ENCODE peak calls at places on chromosomes 13 and 19, in five cellular contexts. G, P, I, Z and D are unnamed samples.

GRCh38 chr19:51691122-51692064 is 1.7 kb upstream of the SPACA6 start:
- DNase-seq in P (no peak), Z (no peak), I (no peak), G (no peak), D (no peak)

GRCh38 chr13:98798849-98799645 is 46.6 kb upstream of the SLC15A1 start:
- DNase-seq in G (no peak), I (peak), P (peak), Z (no peak), D (no peak)

GRCh38 chr19:2239173-2239572 is 2.5 kb downstream of the SF3A2 start:
- DNase-seq in P (no peak), I (no peak), G (peak), Z (no peak), D (no peak)

GRCh38 chr19:17279436-17279835 is 2.3 kb upstream of the ANKLE1 start:
- DNase-seq in P (no peak), G (no peak), Z (no peak), I (no peak), D (no peak)

GRCh38 chr13:30109471-30110135 is 197.7 kb downstream of the KATNAL1 start:
- DNase-seq in Z (no peak), P (no peak), I (no peak), G (no peak), D (no peak)

GRCh38 chr19:15315101-15315500 is 17.2 kb downstream of the BRD4 start:
- DNase-seq in Z (no peak), P (no peak), G (no peak), I (no peak), D (no peak)

GRCh38 chr19:47485210-47485609 is 1.2 kb upstream of the KPTN start:
- DNase-seq in P (no peak), G (peak), Z (no peak), I (no peak), D (no peak)

GRCh38 chr19:47049307-47049700 is 880 bp upstream of the TMEM160 start:
- DNase-seq in Z (no peak), G (no peak), I (peak), P (peak), D (no peak)

GRCh38 chr19:27997069-27997468 is 1215.9 kb downstream of the UQCRFS1 start:
- DNase-seq in I (no peak), P (no peak), G (no peak), Z (no peak), D (no peak)

GRCh38 chr19:1366899-1367870 is 16.5 kb upstream of the NDUFS7 start:
- DNase-seq in P (no peak), G (no peak), Z (no peak), I (no peak), D (no peak)

GRCh38 chr13:95323930-95324662 is 22.8 kb upstream of the ABCC4 start:
- DNase-seq in I (no peak), Z (no peak), P (no peak), G (no peak), D (no peak)

GRCh38 chr19:21483589-21484170 is 21.7 kb upstream of the ZNF429 start:
- DNase-seq in G (peak), P (no peak), I (no peak), Z (peak), D (no peak)